ENCODE peak calls at places on chromosomes 5 and 9, in eight cellular contexts. N is anterior cingulate cortex, R is fibroblast of the aortic adventitia, P is suprapubic skin, X is GM12892, J is amniotic epithelial cell, W is H54, K is mucosa of gallbladder. B is an unnamed sample.

GRCh38 chr9:133506653-133507038 is 18.1 kb downstream of the MYMK start:
- DNase-seq in P (no peak), K (no peak), X (no peak), W (peak; percentile 100), N (no peak), J (peak; percentile 96), R (peak; percentile 95), B (no peak)

GRCh38 chr9:21904371-21904770 is 89.8 kb downstream of the CDKN2A start:
- DNase-seq in J (peak; percentile 12), R (peak; percentile 15), X (no peak), K (no peak), W (no peak), N (no peak), P (no peak), B (no peak)

GRCh38 chr9:124735121-124735520 is 36.0 kb downstream of the NR6A1 start:
- DNase-seq in P (no peak), W (peak; percentile 55), N (no peak), K (no peak), J (peak; percentile 63), R (peak; percentile 74), X (no peak), B (no peak)

GRCh38 chr5:119420173-119420572 is 32.1 kb upstream of the HSD17B4 start:
- DNase-seq in P (no peak), J (no peak), N (no peak), W (no peak), X (no peak), K (no peak), R (no peak), B (no peak)

GRCh38 chr9:109342878-109343277 is 22.0 kb upstream of the EPB41L4B start:
- DNase-seq in K (no peak), N (no peak), X (no peak), W (no peak), J (no peak), P (no peak), R (no peak), B (no peak)

GRCh38 chr5:39068099-39068498 is 6.1 kb downstream of the RICTOR start:
- DNase-seq in R (no peak), N (no peak), J (peak; percentile 24), P (no peak), K (no peak), X (no peak), W (no peak), B (no peak)

GRCh38 chr5:139426222-139426885 is 13.0 kb downstream of the DNAJC18 start:
- DNase-seq in P (no peak), X (no peak), N (no peak), K (no peak), W (no peak), R (no peak), J (no peak), B (no peak)

GRCh38 chr9:115118471-115119156 is 657 bp upstream of the TNC start:
- DNase-seq in X (no peak), W (peak; percentile 92), N (peak; percentile 35), P (peak; percentile 67), R (peak; percentile 86), K (peak; percentile 59), J (peak; percentile 84), B (no peak)

GRCh38 chr5:110846621-110847020 is 107.8 kb downstream of the SLC25A46 start:
- DNase-seq in K (no peak), J (no peak), P (no peak), N (no peak), R (no peak), W (no peak), X (no peak), B (no peak)

GRCh38 chr9:115340314-115340713 is 222.4 kb upstream of the TNC start:
- DNase-seq in X (no peak), N (no peak), J (no peak), K (no peak), R (no peak), W (no peak), P (no peak), B (no peak)

GRCh38 chr5:152701305-152701704 is 296.2 kb upstream of the NMUR2 start:
- DNase-seq in P (no peak), K (no peak), R (no peak), N (no peak), W (no peak), J (no peak), X (no peak), B (no peak)

GRCh38 chr5:83555263-83555662 is 83.7 kb downstream of the VCAN start:
- DNase-seq in J (no peak), P (no peak), W (no peak), K (no peak), N (no peak), X (no peak), R (no peak), B (no peak)

GRCh38 chr9:21789541-21790037 is 12.8 kb upstream of the MTAP start:
- DNase-seq in J (peak; percentile 89), R (peak; percentile 96), P (no peak), X (no peak), K (peak; percentile 72), N (peak; percentile 46), W (no peak), B (peak; percentile 33)

GRCh38 chr9:93812410-93812668 is 142.8 kb downstream of the BARX1 start:
- DNase-seq in R (no peak), N (no peak), J (no peak), W (no peak), K (no peak), X (no peak), P (no peak), B (no peak)

GRCh38 chr9:36888551-36888950 is 145.5 kb downstream of the PAX5 start:
- DNase-seq in R (no peak), W (no peak), J (no peak), P (no peak), X (no peak), N (no peak), K (no peak), B (no peak)

GRCh38 chr9:19269582-19269981 is 39.1 kb downstream of the DENND4C start:
- DNase-seq in X (no peak), R (no peak), P (no peak), N (no peak), J (no peak), W (no peak), K (no peak), B (no peak)

GRCh38 chr5:56175465-56175864 is 57.7 kb downstream of the ANKRD55 start:
- DNase-seq in P (no peak), K (peak; percentile 33), J (peak; percentile 92), R (peak; percentile 96), X (no peak), W (peak; percentile 26), N (no peak), B (no peak)

GRCh38 chr5:168645195-168645594 is 66.0 kb upstream of the PANK3 start:
- DNase-seq in P (no peak), J (no peak), N (no peak), W (no peak), K (no peak), X (no peak), R (no peak), B (no peak)

B was measured in GM18507.